ENCODE peak calls at places on chromosome 20, in seven cellular contexts. One of them, this sample, is unnamed.
A peak's percentile ranks its signal among the peaks of the same experiment; 100 is the strongest.

GRCh38 chr20:35866446-35867202 is 87.7 kb downstream of the SCAND1 start:
- DNase-seq in SK-N-MC: no peak
- DNase-seq in stimulated activated CD4-positive, alpha-beta T cell treated with anti-CD3 and anti-CD28 coated beads, Interleukin-1b, Interleukin-23, amount 100 ng/mL, for 1 hour: no peak
- DNase-seq in BJ: peak; percentile 87
- DNase-seq in GM04504: no peak
- DNase-seq in AG04450: no peak
- DNase-seq in HS-5: no peak
- DNase-seq in this sample: no peak

GRCh38 chr20:9179193-9179802 is 110.4 kb downstream of the PLCB4 start:
- DNase-seq in SK-N-MC: no peak
- DNase-seq in stimulated activated CD4-positive, alpha-beta T cell treated with anti-CD3 and anti-CD28 coated beads, Interleukin-1b, Interleukin-23, amount 100 ng/mL, for 1 hour: no peak
- DNase-seq in BJ: no peak
- DNase-seq in GM04504: no peak
- DNase-seq in AG04450: no peak
- DNase-seq in HS-5: no peak
- DNase-seq in this sample: no peak

GRCh38 chr20:59835448-59836395 is 97.7 kb downstream of the SYCP2 start:
- DNase-seq in SK-N-MC: peak; percentile 1
- DNase-seq in stimulated activated CD4-positive, alpha-beta T cell treated with anti-CD3 and anti-CD28 coated beads, Interleukin-1b, Interleukin-23, amount 100 ng/mL, for 1 hour: no peak
- DNase-seq in BJ: peak; percentile 5
- DNase-seq in GM04504: no peak
- DNase-seq in AG04450: no peak
- DNase-seq in HS-5: no peak
- DNase-seq in this sample: no peak

GRCh38 chr20:3798405-3798768 is 2.3 kb downstream of the CDC25B start:
- DNase-seq in SK-N-MC: no peak
- DNase-seq in stimulated activated CD4-positive, alpha-beta T cell treated with anti-CD3 and anti-CD28 coated beads, Interleukin-1b, Interleukin-23, amount 100 ng/mL, for 1 hour: no peak
- DNase-seq in BJ: no peak
- DNase-seq in GM04504: no peak
- DNase-seq in AG04450: no peak
- DNase-seq in HS-5: no peak
- DNase-seq in this sample: no peak

GRCh38 chr20:35994994-35995453 is 26.6 kb downstream of the CNBD2 start:
- DNase-seq in SK-N-MC: no peak
- DNase-seq in stimulated activated CD4-positive, alpha-beta T cell treated with anti-CD3 and anti-CD28 coated beads, Interleukin-1b, Interleukin-23, amount 100 ng/mL, for 1 hour: peak; percentile 66
- DNase-seq in BJ: no peak
- DNase-seq in GM04504: peak; percentile 54
- DNase-seq in AG04450: peak; percentile 57
- DNase-seq in HS-5: no peak
- DNase-seq in this sample: peak; percentile 67

GRCh38 chr20:30489604-30490003 is 767.9 kb upstream of the DEFB115 start:
- DNase-seq in SK-N-MC: no peak
- DNase-seq in stimulated activated CD4-positive, alpha-beta T cell treated with anti-CD3 and anti-CD28 coated beads, Interleukin-1b, Interleukin-23, amount 100 ng/mL, for 1 hour: no peak
- DNase-seq in BJ: no peak
- DNase-seq in GM04504: no peak
- DNase-seq in AG04450: no peak
- DNase-seq in HS-5: no peak
- DNase-seq in this sample: no peak

GRCh38 chr20:18541741-18542140 is 25.5 kb upstream of the SMIM26 start:
- DNase-seq in SK-N-MC: no peak
- DNase-seq in stimulated activated CD4-positive, alpha-beta T cell treated with anti-CD3 and anti-CD28 coated beads, Interleukin-1b, Interleukin-23, amount 100 ng/mL, for 1 hour: no peak
- DNase-seq in BJ: no peak
- DNase-seq in GM04504: no peak
- DNase-seq in AG04450: no peak
- DNase-seq in HS-5: peak; percentile 53
- DNase-seq in this sample: no peak

GRCh38 chr20:59735917-59736316 is 131.6 kb downstream of the PHACTR3 start:
- DNase-seq in SK-N-MC: no peak
- DNase-seq in stimulated activated CD4-positive, alpha-beta T cell treated with anti-CD3 and anti-CD28 coated beads, Interleukin-1b, Interleukin-23, amount 100 ng/mL, for 1 hour: no peak
- DNase-seq in BJ: no peak
- DNase-seq in GM04504: no peak
- DNase-seq in AG04450: no peak
- DNase-seq in HS-5: no peak
- DNase-seq in this sample: no peak

GRCh38 chr20:542777-543368 is 717 bp downstream of the CSNK2A1 start:
- DNase-seq in SK-N-MC: no peak
- DNase-seq in stimulated activated CD4-positive, alpha-beta T cell treated with anti-CD3 and anti-CD28 coated beads, Interleukin-1b, Interleukin-23, amount 100 ng/mL, for 1 hour: no peak
- DNase-seq in BJ: no peak
- DNase-seq in GM04504: no peak
- DNase-seq in AG04450: no peak
- DNase-seq in HS-5: no peak
- DNase-seq in this sample: no peak